ENCODE peak calls at places on chromosomes 1 and 21, in ten cellular contexts. D, G, Y, H, S, Z, R, P, N and U are unnamed samples.
A peak's percentile ranks its signal among the peaks of the same experiment; 100 is the strongest.

GRCh38 chr1:11790101-11790879 is 15.5 kb downstream of the MTHFR start:
- DNase-seq in D (no peak), G (no peak), Y (no peak), H (no peak), S (no peak), Z (no peak), R (no peak), P (no peak), N (no peak), U (no peak)

GRCh38 chr1:204080163-204080903 is 7.4 kb downstream of the SOX13 start:
- DNase-seq in D (peak; percentile 92), G (no peak), Y (peak; percentile 99), H (peak; percentile 76), S (peak; percentile 97), Z (peak; percentile 96), R (peak; percentile 89), P (no peak), N (peak; percentile 68), U (no peak)

GRCh38 chr1:151165281-151165737 is 393 bp downstream of the LYSMD1 start:
- DNase-seq in D (peak; percentile 86), G (no peak), Y (peak; percentile 88), H (peak; percentile 19), S (peak; percentile 35), Z (peak; percentile 25), R (peak; percentile 49), P (no peak), N (no peak), U (no peak)

GRCh38 chr21:31873696-31874599 is 1.1 kb downstream of the HUNK start:
- DNase-seq in D (peak; percentile 72), G (no peak), Y (peak; percentile 73), H (no peak), S (peak; percentile 10), Z (peak; percentile 43), R (peak; percentile 68), P (no peak), N (peak; percentile 71), U (no peak)

GRCh38 chr1:117060441-117061317 is 553 bp downstream of the TTF2 start:
- DNase-seq in D (no peak), G (peak; percentile 40), Y (peak; percentile 51), H (peak; percentile 38), S (peak; percentile 13), Z (peak; percentile 32), R (peak; percentile 34), P (peak; percentile 31), N (peak; percentile 76), U (no peak)

GRCh38 chr1:22751124-22751531 is 40.5 kb downstream of the EPHB2 start:
- DNase-seq in D (no peak), G (no peak), Y (peak; percentile 31), H (no peak), S (peak; percentile 63), Z (peak; percentile 62), R (peak; percentile 24), P (no peak), N (no peak), U (no peak)

GRCh38 chr1:16422041-16422440 is 15.2 kb downstream of the SPATA21 start:
- DNase-seq in D (no peak), G (no peak), Y (no peak), H (no peak), S (no peak), Z (no peak), R (no peak), P (no peak), N (no peak), U (no peak)

GRCh38 chr1:8421721-8422120 is 103.8 kb downstream of the SLC45A1 start:
- DNase-seq in D (peak; percentile 80), G (no peak), Y (no peak), H (no peak), S (no peak), Z (no peak), R (peak; percentile 22), P (no peak), N (no peak), U (no peak)

GRCh38 chr1:152983234-152983633 is 647 bp upstream of the SPRR1A start:
- DNase-seq in D (no peak), G (no peak), Y (no peak), H (no peak), S (no peak), Z (no peak), R (no peak), P (no peak), N (no peak), U (no peak)

GRCh38 chr1:245807954-245808719 is 653.4 kb downstream of the KIF26B start:
- DNase-seq in D (no peak), G (no peak), Y (no peak), H (no peak), S (no peak), Z (peak; percentile 89), R (no peak), P (peak; percentile 20), N (no peak), U (no peak)

GRCh38 chr1:225733254-225733653 is 44.4 kb upstream of the SRP9 start:
- DNase-seq in D (no peak), G (no peak), Y (no peak), H (peak; percentile 31), S (no peak), Z (no peak), R (no peak), P (no peak), N (no peak), U (no peak)

GRCh38 chr1:165871311-165872067 is 44.1 kb downstream of the UCK2 start:
- DNase-seq in D (no peak), G (peak; percentile 54), Y (peak; percentile 75), H (peak; percentile 92), S (no peak), Z (peak; percentile 67), R (peak; percentile 79), P (peak; percentile 86), N (peak; percentile 67), U (no peak)

GRCh38 chr1:195663549-195664280 is 944.5 kb downstream of the KCNT2 start:
- DNase-seq in D (no peak), G (no peak), Y (no peak), H (no peak), S (no peak), Z (no peak), R (no peak), P (no peak), N (no peak), U (no peak)

GRCh38 chr1:33142483-33143065 is 39.3 kb downstream of the TRIM62 start:
- DNase-seq in D (no peak), G (no peak), Y (no peak), H (no peak), S (no peak), Z (no peak), R (no peak), P (no peak), N (no peak), U (no peak)

GRCh38 chr1:84693774-84694173 is 3.5 kb upstream of the SSX2IP start:
- DNase-seq in D (no peak), G (no peak), Y (no peak), H (no peak), S (no peak), Z (no peak), R (no peak), P (no peak), N (no peak), U (no peak)

GRCh38 chr1:84691139-84691783 is 1.0 kb upstream of the SSX2IP start:
- DNase-seq in D (no peak), G (peak; percentile 5), Y (peak; percentile 53), H (no peak), S (no peak), Z (no peak), R (no peak), P (no peak), N (no peak), U (no peak)

GRCh38 chr1:84690397-84691138 is at the start of gene SSX2IP:
- DNase-seq in D (peak; percentile 99), G (peak; percentile 95), Y (peak; percentile 98), H (peak; percentile 92), S (peak; percentile 98), Z (peak; percentile 96), R (peak; percentile 100), P (peak; percentile 65), N (peak; percentile 100), U (no peak)

GRCh38 chr1:84693009-84693408 is 2.7 kb upstream of the SSX2IP start:
- DNase-seq in D (no peak), G (no peak), Y (no peak), H (no peak), S (no peak), Z (no peak), R (no peak), P (no peak), N (no peak), U (no peak)

GRCh38 chr1:84692391-84692790 is 2.1 kb upstream of the SSX2IP start:
- DNase-seq in D (no peak), G (no peak), Y (no peak), H (no peak), S (no peak), Z (no peak), R (no peak), P (no peak), N (no peak), U (no peak)
- TF ChIP-seq POLR2AphosphoS5 in D (no peak), G (no peak), Y (no peak), H (no peak), S (no peak), Z (no peak), R (no peak), P (no peak), N (no peak), U (no peak)

GRCh38 chr1:208150810-208151458 is 93.2 kb downstream of the PLXNA2 start:
- DNase-seq in D (peak; percentile 43), G (peak; percentile 47), Y (no peak), H (no peak), S (no peak), Z (no peak), R (peak; percentile 50), P (no peak), N (no peak), U (no peak)
- H3K4me1 ChIP-seq in D (peaks cover 42% of the 10 kb centered on the region), G (peaks cover 20% of the 10 kb centered on the region), Y (no peaks in the 10 kb centered on the region), H (peaks cover 20% of the 10 kb centered on the region), S (no peaks in the 10 kb centered on the region), Z (peaks cover 57% of the 10 kb centered on the region), R (peaks cover 62% of the 10 kb centered on the region), P (no peaks in the 10 kb centered on the region), N (no peaks in the 10 kb centered on the region), U (peaks cover 19% of the 10 kb centered on the region)

DNA sequence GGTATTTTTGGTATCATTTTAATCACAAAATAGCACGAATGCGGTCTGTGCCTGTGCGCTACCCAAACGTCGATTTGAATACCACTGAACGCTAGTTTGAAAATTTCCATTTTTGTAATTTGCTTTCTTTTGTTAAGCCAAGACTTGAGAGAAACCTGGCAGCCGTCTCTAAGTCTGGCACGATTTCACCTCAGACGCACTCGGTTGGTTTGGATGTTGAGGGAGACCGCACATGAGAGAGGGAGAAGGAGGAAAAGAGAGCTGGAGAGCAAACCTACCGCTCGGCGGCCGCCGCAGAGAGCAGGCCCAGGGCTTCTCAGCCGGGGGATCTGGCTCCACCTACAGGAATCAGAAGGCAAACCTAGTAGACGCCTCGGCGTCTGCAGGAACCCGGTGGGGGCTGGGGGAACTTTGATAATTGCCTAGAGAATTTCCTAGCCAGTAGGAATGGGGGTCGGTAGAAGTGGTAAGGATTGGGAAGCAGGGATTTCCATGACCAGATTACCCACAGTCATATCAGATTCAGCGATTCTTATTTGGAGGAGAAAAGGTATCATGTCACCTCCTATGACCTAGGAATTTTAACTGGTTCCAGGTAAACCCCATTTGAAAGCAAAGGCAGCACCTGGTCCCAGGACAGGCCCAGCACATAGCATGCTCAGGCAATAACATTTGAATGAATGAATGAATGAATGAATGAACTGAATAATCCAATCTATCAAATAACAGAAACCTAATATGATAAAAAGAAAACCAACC is 83.2 kb downstream of the TM2D1 start:
- DNase-seq in D (peak; percentile 90), G (peak; percentile 75), Y (peak; percentile 92), H (peak; percentile 20), S (peak; percentile 64), Z (peak; percentile 79), R (peak; percentile 69), P (no peak), N (peak; percentile 82), U (no peak)
- H3K4me3 ChIP-seq in D (no peak overlapping the region), G (no peak overlapping the region), Y (peak overlapping the region; percentile 11), H (no peak overlapping the region), S (no peak overlapping the region), Z (peak overlapping the region; percentile 36), R (peak overlapping the region; percentile 29), P (no peak overlapping the region), N (no peak overlapping the region), U (no peak overlapping the region)

GRCh38 chr1:201649776-201650607 is 111.1 kb downstream of the NAV1 start:
- DNase-seq in D (peak; percentile 93), G (peak; percentile 65), Y (peak; percentile 92), H (no peak), S (peak; percentile 89), Z (peak; percentile 77), R (peak; percentile 90), P (no peak), N (peak; percentile 72), U (no peak)
- TF ChIP-seq POLR2AphosphoS5 in D (peak; percentile 68), G (no peak), Y (peak; percentile 42), H (no peak), S (peak; percentile 81), Z (no peak), R (peak; percentile 78), P (no peak), N (no peak), U (peak; percentile 92)